ENCODE peak calls at places on chromosomes 1 and 21, in six cellular contexts. W, R, Q, C, L and U are unnamed samples.

GRCh38 chr1:22105611-22106207 is 37.2 kb downstream of the WNT4 start:
- DNase-seq in W (no peak), R (peak), Q (peak), C (no peak), L (no peak), U (no peak)

GRCh38 chr1:221308534-221309511 is 429.6 kb downstream of the HLX start:
- DNase-seq in W (no peak), R (no peak), Q (no peak), C (no peak), L (no peak), U (peak)

GRCh38 chr1:30704765-30705509 is 18.4 kb downstream of the MATN1 start:
- DNase-seq in W (no peak), R (no peak), Q (no peak), C (no peak), L (no peak), U (no peak)

GRCh38 chr1:31531177-31532000 is 44.9 kb upstream of the TINAGL1 start:
- DNase-seq in W (no peak), R (no peak), Q (no peak), C (no peak), L (no peak), U (peak)

GRCh38 chr1:180167721-180168467 is 13.2 kb downstream of the QSOX1 start:
- DNase-seq in W (no peak), R (no peak), Q (peak), C (peak), L (peak), U (peak)

GRCh38 chr1:213686003-213686582 is 301.7 kb upstream of the PROX1 start:
- DNase-seq in W (no peak), R (no peak), Q (no peak), C (no peak), L (no peak), U (no peak)

GRCh38 chr1:55989971-55990370 is 589.4 kb downstream of the PLPP3 start:
- DNase-seq in W (no peak), R (no peak), Q (no peak), C (no peak), L (no peak), U (no peak)

GRCh38 chr21:36550761-36551160 is 70.8 kb upstream of the CLDN14 start:
- DNase-seq in W (no peak), R (no peak), Q (no peak), C (no peak), L (no peak), U (no peak)

GRCh38 chr1:147493349-147493748 is 48.0 kb upstream of the BCL9 start:
- DNase-seq in W (no peak), R (no peak), Q (no peak), C (no peak), L (no peak), U (no peak)

GRCh38 chr1:66353207-66353606 is 180.7 kb upstream of the SGIP1 start:
- DNase-seq in W (no peak), R (no peak), Q (no peak), C (peak), L (no peak), U (no peak)

GRCh38 chr1:247548847-247549246 is at the start of gene GCSAML:
- DNase-seq in W (peak), R (no peak), Q (no peak), C (no peak), L (no peak), U (no peak)

GRCh38 chr1:119885903-119886783 is 10.2 kb downstream of the ADAM30 start:
- DNase-seq in W (peak), R (peak), Q (peak), C (peak), L (peak), U (peak)

GRCh38 chr1:151892190-151892589 is 17.1 kb downstream of the THEM4 start:
- DNase-seq in W (no peak), R (no peak), Q (no peak), C (no peak), L (no peak), U (no peak)

GRCh38 chr1:10319750-10320149 is 79.1 kb upstream of the PGD start:
- DNase-seq in W (no peak), R (no peak), Q (no peak), C (no peak), L (no peak), U (no peak)

GRCh38 chr1:12597792-12598191 is 20.2 kb downstream of the DHRS3 start:
- DNase-seq in W (no peak), R (no peak), Q (no peak), C (no peak), L (no peak), U (no peak)

GRCh38 chr1:7401814-7402547 is 369.1 kb upstream of the VAMP3 start:
- DNase-seq in W (no peak), R (peak), Q (peak), C (peak), L (no peak), U (peak)

GRCh38 chr1:76267631-76268030 is 193.1 kb downstream of the ST6GALNAC3 start:
- DNase-seq in W (no peak), R (no peak), Q (no peak), C (no peak), L (no peak), U (no peak)

GRCh38 chr1:34711469-34711868 is 43.4 kb upstream of the GJB5 start:
- DNase-seq in W (no peak), R (no peak), Q (no peak), C (no peak), L (no peak), U (no peak)

GRCh38 chr1:207659545-207660148 is 14.7 kb downstream of the CR1L start:
- DNase-seq in W (no peak), R (no peak), Q (no peak), C (no peak), L (peak), U (no peak)

GRCh38 chr1:232066521-232066920 is 439.9 kb downstream of the DISC1 start:
- DNase-seq in W (no peak), R (no peak), Q (no peak), C (no peak), L (no peak), U (no peak)

GRCh38 chr1:67676946-67677345 is 8.1 kb upstream of the GADD45A start:
- DNase-seq in W (no peak), R (no peak), Q (no peak), C (no peak), L (no peak), U (no peak)

GRCh38 chr1:43058056-43058455 is 99.4 kb upstream of the SLC2A1 start:
- DNase-seq in W (no peak), R (no peak), Q (no peak), C (no peak), L (no peak), U (no peak)

GRCh38 chr1:19010995-19011696 is 54.7 kb upstream of the IFFO2 start:
- DNase-seq in W (peak), R (peak), Q (peak), C (peak), L (peak), U (peak)

GRCh38 chr1:217090073-217090911 is 367.1 kb upstream of the ESRRG start:
- DNase-seq in W (no peak), R (no peak), Q (no peak), C (no peak), L (no peak), U (no peak)

GRCh38 chr1:222009105-222009730 is 267.3 kb upstream of the DUSP10 start:
- DNase-seq in W (no peak), R (peak), Q (peak), C (peak), L (no peak), U (no peak)

GRCh38 chr1:43317817-43318471 is 17.2 kb downstream of the TIE1 start:
- DNase-seq in W (no peak), R (no peak), Q (no peak), C (no peak), L (no peak), U (peak)

GRCh38 chr1:235060607-235061470 is 67.8 kb downstream of the TOMM20 start:
- DNase-seq in W (no peak), R (no peak), Q (no peak), C (peak), L (no peak), U (peak)

GRCh38 chr1:157155658-157156057 is 17.5 kb upstream of the ETV3 start:
- DNase-seq in W (no peak), R (no peak), Q (peak), C (peak), L (no peak), U (peak)

GRCh38 chr1:158145173-158145719 is 35.4 kb upstream of the CD1D start:
- DNase-seq in W (no peak), R (no peak), Q (peak), C (no peak), L (no peak), U (no peak)

GRCh38 chr1:7046314-7046713 is 261.1 kb downstream of the CAMTA1 start:
- DNase-seq in W (no peak), R (peak), Q (peak), C (peak), L (no peak), U (peak)

GRCh38 chr1:230056098-230056497 is 10.9 kb upstream of the GALNT2 start:
- DNase-seq in W (no peak), R (no peak), Q (no peak), C (no peak), L (no peak), U (no peak)

GRCh38 chr1:61255324-61255703 is 173.0 kb downstream of the NFIA start:
- DNase-seq in W (no peak), R (no peak), Q (no peak), C (no peak), L (no peak), U (no peak)

GRCh38 chr1:158019177-158019868 is 25.9 kb downstream of the KIRREL1 start:
- DNase-seq in W (no peak), R (peak), Q (peak), C (peak), L (no peak), U (peak)

GRCh38 chr1:241844593-241844992 is 3.4 kb upstream of the EXO1 start:
- DNase-seq in W (no peak), R (no peak), Q (no peak), C (no peak), L (no peak), U (no peak)

GRCh38 chr1:91929246-91929645 is 20.0 kb upstream of the BRDT start:
- DNase-seq in W (no peak), R (no peak), Q (peak), C (peak), L (no peak), U (peak)